ENCODE peak calls at places on chromosomes 5 and 9, in five cellular contexts. U is GM13977, E is epithelial cell of esophagus, V is astrocyte of the spinal cord, T is foreskin fibroblast. O is an unnamed sample.
A peak's percentile ranks its signal among the peaks of the same experiment; 100 is the strongest.

GRCh38 chr5:82416506-82416905 is 138.4 kb upstream of the RPS23 start:
- DNase-seq in U (no peak), E (peak; percentile 64), V (no peak), T (no peak), O (no peak)

GRCh38 chr5:59115345-59115744 is 532.5 kb downstream of the RAB3C start:
- DNase-seq in U (no peak), E (no peak), V (peak; percentile 35), T (peak; percentile 43), O (no peak)

GRCh38 chr5:37739817-37740261 is 100.0 kb downstream of the GDNF start:
- DNase-seq in U (no peak), E (no peak), V (peak; percentile 61), T (peak; percentile 56), O (no peak)

GRCh38 chr9:2461886-2462285 is 159.7 kb upstream of the VLDLR start:
- DNase-seq in U (no peak), E (no peak), V (peak; percentile 65), T (no peak), O (no peak)

GRCh38 chr5:77637170-77638074 is 1.1 kb downstream of the OTP start:
- DNase-seq in U (peak; percentile 49), E (no peak), V (no peak), T (no peak), O (no peak)

GRCh38 chr5:19608434-19608833 is 379.6 kb downstream of the CDH18 start:
- DNase-seq in U (no peak), E (peak; percentile 49), V (peak; percentile 33), T (no peak), O (no peak)

GRCh38 chr9:77793909-77794308 is 145.8 kb upstream of the GNA14 start:
- DNase-seq in U (no peak), E (peak; percentile 77), V (peak; percentile 15), T (peak; percentile 50), O (peak; percentile 36)

GRCh38 chr9:16869140-16869903 is 1.1 kb downstream of the BNC2 start:
- DNase-seq in U (peak; percentile 24), E (no peak), V (peak; percentile 58), T (peak; percentile 7), O (no peak)

GRCh38 chr5:122287101-122287500 is 24.9 kb upstream of the SNCAIP start:
- DNase-seq in U (no peak), E (no peak), V (no peak), T (no peak), O (no peak)

GRCh38 chr5:125696762-125697161 is 726.4 kb upstream of the GRAMD2B start:
- DNase-seq in U (no peak), E (peak; percentile 62), V (peak; percentile 88), T (peak; percentile 88), O (peak; percentile 77)

GRCh38 chr5:135834639-135835529 is at the start of gene SLC25A48:
- DNase-seq in U (peak; percentile 74), E (peak; percentile 60), V (no peak), T (no peak), O (no peak)

GRCh38 chr9:114339130-114339908 is 9.7 kb downstream of the ORM2 start:
- DNase-seq in U (peak; percentile 90), E (peak; percentile 44), V (peak; percentile 33), T (peak; percentile 40), O (no peak)

GRCh38 chr5:18736051-18736398 is 1101.8 kb downstream of the TAF11L14 start:
- DNase-seq in U (no peak), E (no peak), V (no peak), T (no peak), O (no peak)

GRCh38 chr5:98296426-98296825 is 477.0 kb upstream of the RGMB start:
- DNase-seq in U (no peak), E (peak; percentile 62), V (peak; percentile 56), T (peak; percentile 44), O (no peak)

GRCh38 chr5:78293856-78294249 is 645 bp downstream of the AP3B1 start:
- DNase-seq in U (no peak), E (peak; percentile 4), V (no peak), T (no peak), O (no peak)

GRCh38 chr9:76585487-76586459 is 126.8 kb downstream of the GCNT1 start:
- DNase-seq in U (no peak), E (no peak), V (no peak), T (no peak), O (no peak)

GRCh38 chr9:79057576-79057975 is 514.2 kb upstream of the TLE4 start:
- DNase-seq in U (no peak), E (no peak), V (peak; percentile 10), T (peak; percentile 66), O (peak; percentile 2)

GRCh38 chr9:89483592-89484474 is 14.1 kb downstream of the SEMA4D start:
- DNase-seq in U (peak; percentile 86), E (no peak), V (no peak), T (no peak), O (no peak)

GRCh38 chr9:102355982-102356381 is 617.5 kb upstream of the GRIN3A start:
- DNase-seq in U (no peak), E (no peak), V (no peak), T (no peak), O (no peak)

GRCh38 chr5:213803-214395 is 4.1 kb downstream of the CCDC127 start:
- DNase-seq in U (no peak), E (no peak), V (no peak), T (no peak), O (no peak)

GRCh38 chr5:102090770-102091169 is 205.3 kb downstream of the SLCO4C1 start:
- DNase-seq in U (peak; percentile 21), E (peak; percentile 1), V (no peak), T (no peak), O (no peak)
- TF ChIP-seq CTCF in U (peak; percentile 52), E (peak; percentile 13), V (peak; percentile 26), T (no peak), O (no peak)

GRCh38 chr5:139653616-139654015 is 5.5 kb downstream of the CXXC5 start:
- DNase-seq in U (no peak), E (no peak), V (no peak), T (no peak), O (no peak)
- TF ChIP-seq CTCF in U (no peak), E (no peak), V (no peak), T (no peak), O (no peak)

GRCh38 chr5:31551878-31552277 is 19.8 kb downstream of the C5orf22 start:
- DNase-seq in U (no peak), E (peak; percentile 8), V (no peak), T (no peak), O (no peak)
- TF ChIP-seq CTCF in U (no peak), E (no peak), V (no peak), T (no peak), O (no peak)

DNA sequence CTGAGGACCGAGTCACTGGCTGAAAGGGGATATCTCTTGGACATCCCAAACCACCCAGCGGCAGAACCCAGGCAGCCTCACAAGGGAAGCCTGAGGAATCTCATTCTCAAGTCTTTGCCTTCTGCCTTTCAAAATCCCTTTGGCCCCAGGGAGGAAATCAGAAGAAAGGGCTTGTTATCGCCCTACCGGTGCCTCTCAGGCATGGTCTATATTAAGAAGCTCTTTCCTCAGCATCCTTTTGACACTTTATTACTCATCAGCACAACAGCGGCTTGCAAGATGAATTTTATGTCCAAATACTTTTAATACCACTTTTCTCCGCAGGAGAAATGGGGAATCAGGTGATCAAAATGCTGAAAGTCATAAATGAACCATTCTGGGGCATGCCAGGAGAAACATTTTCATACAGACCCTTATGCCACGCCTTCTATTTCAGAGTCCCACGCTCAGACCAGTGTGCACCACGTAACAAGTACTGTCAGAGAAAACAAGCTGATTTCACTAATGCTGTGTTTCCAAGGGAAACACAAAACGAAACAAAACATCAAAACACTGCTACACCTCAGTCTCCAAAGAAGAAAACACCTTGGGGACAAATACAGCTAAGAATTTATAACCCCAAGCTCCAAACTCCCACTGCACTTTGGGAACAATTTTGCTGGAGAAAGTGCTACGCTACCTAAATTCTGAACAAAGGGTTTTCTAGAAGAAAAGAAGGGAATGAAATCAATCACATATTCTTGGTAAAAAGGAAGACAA is 30.0 kb downstream of the RAPGEF1 start:
- DNase-seq in U (peak; percentile 74), E (peak; percentile 45), V (peak; percentile 50), T (no peak), O (no peak)
- TF ChIP-seq CTCF in U (no peak), E (no peak), V (no peak), T (no peak), O (no peak)

GRCh38 chr5:92687793-92688467 is 893.1 kb downstream of the NR2F1-AS1 start:
- DNase-seq in U (no peak), E (peak; percentile 34), V (peak; percentile 83), T (peak; percentile 41), O (peak; percentile 31)
- TF ChIP-seq CTCF in U (no peak), E (no peak), V (peak; percentile 64), T (peak; percentile 56), O (peak; percentile 55)

GRCh38 chr5:149829954-149830353 is 99.8 kb downstream of the PPARGC1B start:
- DNase-seq in U (peak; percentile 54), E (no peak), V (no peak), T (no peak), O (no peak)
- TF ChIP-seq CTCF in U (peak; percentile 30), E (peak; percentile 20), V (peak; percentile 14), T (peak; percentile 2), O (peak; percentile 5)

DNA sequence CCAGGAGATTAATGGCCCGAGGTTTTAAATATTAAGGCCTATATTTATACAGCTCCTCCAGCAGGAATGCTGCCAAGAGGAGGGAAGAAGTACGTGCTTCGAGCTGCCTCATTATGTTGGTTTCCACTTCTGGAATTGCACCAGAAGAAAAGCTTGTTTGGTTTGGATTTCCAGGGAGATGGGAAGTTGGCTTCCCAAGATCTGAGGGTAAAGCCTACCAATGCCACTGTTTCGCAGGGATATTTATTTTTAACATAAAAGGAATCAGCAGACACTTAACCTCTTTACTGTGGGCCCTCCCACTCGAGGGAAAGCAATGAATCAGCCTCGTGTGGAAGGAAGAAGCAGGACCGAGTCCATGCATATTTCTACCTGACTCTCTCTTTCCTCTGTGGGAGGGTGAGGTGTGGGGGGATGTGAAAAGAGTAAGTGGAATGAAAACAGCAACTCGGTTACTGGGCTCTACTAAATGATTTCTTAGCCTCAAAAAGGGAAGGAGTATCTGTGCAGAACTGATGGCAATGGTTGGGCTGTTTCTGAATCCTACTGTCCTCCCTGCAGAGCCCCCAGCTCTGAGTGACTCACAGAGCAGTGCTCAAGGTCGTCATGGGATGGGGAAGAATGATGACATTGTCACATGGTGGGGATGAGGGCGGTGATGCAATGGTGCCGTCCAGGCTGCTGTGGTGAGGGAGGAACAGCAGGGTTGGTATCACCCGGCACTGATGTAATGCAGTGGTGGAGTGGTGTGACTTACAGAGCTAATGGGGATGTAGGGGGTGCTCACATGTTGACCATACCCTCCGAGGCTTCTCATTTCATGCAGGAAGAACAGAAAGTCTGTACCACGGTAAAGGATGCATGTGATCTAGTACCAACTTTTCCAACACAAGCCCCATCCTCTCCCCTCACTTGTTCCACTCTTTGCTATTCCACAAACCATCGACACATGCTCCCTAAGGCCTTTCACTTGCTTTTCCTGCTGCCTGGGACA is 215.0 kb upstream of the PANK3 start:
- DNase-seq in U (no peak), E (peak; percentile 15), V (peak; percentile 41), T (peak; percentile 65), O (peak; percentile 20)
- TF ChIP-seq CTCF in U (no peak), E (no peak), V (no peak), T (no peak), O (no peak)

O was measured in AG09319.